ENCODE peak calls at places on chromosomes 3 and 15, in five cellular contexts. R is WTC11, W is GM12878, J is K562, Z is H1. S is an unnamed sample.

GRCh38 chr3:38205472-38205805 is 40.1 kb downstream of the OXSR1 start:
- DNase-seq in R (no peak), J (peak), W (no peak), Z (no peak), S (no peak)

GRCh38 chr15:36608166-36608565 is 28.7 kb downstream of the CDIN1 start:
- DNase-seq in J (no peak), Z (no peak), W (no peak), R (no peak), S (no peak)

GRCh38 chr3:148087601-148088371 is 609.9 kb upstream of the AGTR1 start:
- DNase-seq in Z (no peak), J (no peak), R (no peak), W (no peak), S (no peak)

GRCh38 chr3:35562141-35562540 is 77.2 kb upstream of the ARPP21 start:
- DNase-seq in J (no peak), Z (no peak), R (no peak), W (no peak), S (no peak)

GRCh38 chr15:51878446-51879386 is 49.3 kb downstream of the TMOD3 start:
- DNase-seq in Z (no peak), J (peak), R (no peak), W (no peak), S (no peak)

GRCh38 chr3:58176827-58177489 is 33.8 kb downstream of the DNASE1L3 start:
- DNase-seq in W (no peak), Z (no peak), J (peak), R (no peak), S (no peak)

GRCh38 chr3:138063416-138063815 is 52.0 kb downstream of the DZIP1L start:
- DNase-seq in J (no peak), Z (no peak), R (no peak), W (no peak), S (no peak)

GRCh38 chr3:101020616-101021015 is 27.4 kb upstream of the ABI3BP start:
- DNase-seq in J (no peak), R (no peak), W (no peak), Z (no peak), S (no peak)

GRCh38 chr3:158097571-158098553 is 8.4 kb downstream of the SHOX2 start:
- DNase-seq in W (peak), Z (peak), J (no peak), R (peak), S (peak)

GRCh38 chr15:57395292-57395691 is 19.0 kb downstream of the CGNL1 start:
- DNase-seq in J (no peak), Z (no peak), W (peak), R (no peak), S (no peak)

GRCh38 chr3:89571707-89572106 is 464.3 kb downstream of the EPHA3 start:
- DNase-seq in Z (no peak), W (no peak), R (no peak), J (no peak), S (no peak)

GRCh38 chr3:12476238-12476897 is 7.9 kb upstream of the TSEN2 start:
- DNase-seq in Z (no peak), J (no peak), R (no peak), W (no peak), S (no peak)

GRCh38 chr15:100191161-100191560 is 150.6 kb downstream of the ADAMTS17 start:
- DNase-seq in J (no peak), W (no peak), R (no peak), Z (no peak), S (no peak)

GRCh38 chr3:4001976-4002375 is 202.7 kb downstream of the LRRN1 start:
- DNase-seq in Z (no peak), W (no peak), R (no peak), J (no peak), S (no peak)

GRCh38 chr3:157844770-157845522 is 261.3 kb downstream of the SHOX2 start:
- DNase-seq in J (no peak), R (no peak), Z (no peak), W (no peak), S (no peak)

GRCh38 chr3:177385831-177386301 is 188.6 kb upstream of the TBL1XR1 start:
- DNase-seq in Z (no peak), R (no peak), J (no peak), W (no peak), S (no peak)

GRCh38 chr3:71564361-71564760 is 19.2 kb downstream of the FOXP1 start:
- DNase-seq in W (no peak), R (no peak), J (no peak), Z (no peak), S (no peak)

GRCh38 chr3:42685891-42686820 is 819 bp downstream of the KLHL40 start:
- DNase-seq in Z (no peak), W (no peak), J (no peak), R (no peak), S (no peak)

GRCh38 chr15:68421798-68422402 is 10.1 kb downstream of the ITGA11 start:
- DNase-seq in Z (no peak), W (no peak), J (no peak), R (no peak), S (no peak)

GRCh38 chr15:89837134-89837829 is 22.6 kb upstream of the ANPEP start:
- DNase-seq in J (no peak), W (no peak), R (no peak), Z (no peak), S (no peak)

GRCh38 chr3:64327039-64327804 is 102.0 kb upstream of the PRICKLE2 start:
- DNase-seq in J (peak), R (no peak), W (no peak), Z (no peak), S (no peak)

GRCh38 chr3:64331605-64332004 is 106.3 kb upstream of the PRICKLE2 start:
- DNase-seq in J (no peak), R (no peak), W (no peak), Z (no peak), S (no peak)

GRCh38 chr3:64332461-64333350 is 107.4 kb upstream of the PRICKLE2 start:
- DNase-seq in R (no peak), J (no peak), W (no peak), Z (no peak), S (no peak)

GRCh38 chr3:64329037-64329436 is 103.8 kb upstream of the PRICKLE2 start:
- DNase-seq in Z (no peak), R (no peak), W (no peak), J (no peak), S (no peak)
- TF ChIP-seq ATF2 in Z (no peak), R (no peak), W (no peak), J (no peak), S (no peak)

DNA sequence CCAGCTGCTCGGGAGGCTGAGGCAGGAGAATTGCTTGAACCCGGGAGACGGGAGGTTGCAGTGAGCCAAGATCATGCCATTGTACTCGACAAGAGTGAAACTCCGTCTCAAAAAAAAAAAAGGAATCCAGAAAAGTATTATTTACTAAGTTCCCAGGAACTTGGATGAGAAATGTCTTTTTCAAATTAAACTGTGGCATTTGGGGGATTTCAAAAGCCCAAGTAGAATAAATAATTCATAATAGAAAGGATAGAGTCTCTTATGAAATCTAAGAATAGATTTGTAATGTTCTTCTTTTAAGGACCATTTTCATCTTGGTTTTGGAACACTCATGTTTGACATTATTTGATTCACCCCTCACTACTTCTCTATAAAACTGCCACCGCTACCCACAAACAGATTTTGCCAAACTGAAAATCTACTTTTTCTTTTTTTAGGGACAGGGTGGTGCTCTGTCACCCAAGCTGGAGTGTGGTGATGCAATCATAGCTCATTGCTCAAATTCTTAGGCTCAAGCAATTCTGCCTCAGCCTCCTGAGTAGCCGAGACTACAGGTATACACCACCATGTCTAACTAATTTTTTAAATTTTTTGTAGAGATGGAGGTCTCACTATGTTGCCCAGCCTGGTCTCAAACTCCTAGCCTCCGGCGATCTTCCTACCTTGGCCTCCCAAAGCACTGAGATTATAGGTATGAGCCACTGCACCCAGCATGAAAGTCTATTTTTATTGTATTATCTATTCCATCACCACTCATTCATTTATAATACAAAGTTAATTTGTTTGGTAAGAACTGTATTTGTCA is 99.3 kb downstream of the SENP2 start:
- DNase-seq in Z (no peak), J (no peak), W (no peak), R (no peak), S (no peak)
- TF ChIP-seq ATF2 in Z (no peak), J (no peak), W (no peak), R (no peak), S (no peak)

DNA sequence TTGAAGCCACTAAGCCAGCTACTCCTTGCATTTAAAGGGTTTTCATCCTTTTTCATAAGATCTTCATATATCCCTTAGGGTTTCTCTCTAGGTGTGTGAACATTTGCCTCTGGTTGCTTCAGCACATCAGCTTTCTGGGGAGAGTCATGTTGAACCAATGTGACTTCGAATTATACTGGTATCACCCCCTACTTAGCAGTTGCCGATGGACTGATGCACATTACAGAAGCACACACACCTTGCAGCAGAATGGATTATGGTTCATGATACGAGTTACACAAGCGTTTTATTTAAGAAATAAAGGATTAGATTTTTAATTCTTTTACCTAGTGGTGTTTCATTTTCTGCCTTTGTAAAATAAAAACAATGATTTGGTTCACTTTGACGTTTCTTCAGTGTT is 39.6 kb downstream of the FBXO22 start:
- DNase-seq in Z (no peak), W (no peak), R (no peak), J (no peak), S (no peak)
- TF ChIP-seq ATF2 in Z (no peak), W (no peak), R (no peak), J (no peak), S (no peak)

GRCh38 chr3:186467969-186468368 is 76.2 kb downstream of the CRYGS start:
- DNase-seq in W (no peak), R (no peak), Z (no peak), J (no peak), S (peak)

GRCh38 chr3:186471781-186472180 is 72.4 kb downstream of the CRYGS start:
- DNase-seq in W (no peak), Z (no peak), J (no peak), R (no peak), S (no peak)

GRCh38 chr3:186466391-186466974 is 77.7 kb downstream of the CRYGS start:
- DNase-seq in Z (no peak), W (no peak), J (no peak), R (no peak), S (no peak)

GRCh38 chr3:186472466-186473008 is 71.6 kb downstream of the CRYGS start:
- DNase-seq in W (no peak), R (no peak), J (no peak), Z (no peak), S (no peak)

DNA sequence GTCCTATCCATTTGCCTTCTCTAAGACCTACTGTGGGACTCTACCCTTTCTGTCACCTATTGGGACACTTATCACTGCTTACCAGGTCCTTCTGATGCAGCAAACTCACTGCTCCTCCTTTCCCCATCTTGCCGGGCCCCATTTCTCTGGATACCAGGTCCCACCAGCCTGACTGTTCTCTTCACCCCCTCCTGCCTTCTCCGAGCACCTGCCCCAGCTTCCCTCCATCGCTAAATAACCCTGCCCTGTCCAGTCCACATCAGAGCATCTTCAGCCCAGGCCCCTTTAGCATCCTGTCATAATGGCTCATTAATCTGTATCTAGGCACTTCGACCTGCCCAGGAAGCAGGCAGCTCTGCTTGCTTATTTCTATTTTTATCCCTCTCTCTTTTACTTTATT is 74.7 kb downstream of the CRYGS start:
- DNase-seq in W (no peak), Z (no peak), R (no peak), J (no peak), S (no peak)
- TF ChIP-seq ATF2 in W (no peak), Z (no peak), R (no peak), J (no peak), S (no peak)

GRCh38 chr3:117557469-117557868 is 847.9 kb downstream of the TUSC7 start:
- DNase-seq in Z (no peak), J (no peak), W (no peak), R (no peak), S (no peak)
- TF ChIP-seq ATF2 in Z (no peak), J (no peak), W (no peak), R (no peak), S (no peak)

GRCh38 chr3:182735672-182736071 is 57.6 kb upstream of the ATP11B start:
- DNase-seq in W (no peak), J (no peak), R (no peak), Z (no peak), S (no peak)
- TF ChIP-seq ATF2 in W (no peak), J (no peak), R (no peak), Z (no peak), S (no peak)

S was measured in HepG2.